ENCODE peak calls at places on chromosomes 2 and 18, in seven cellular contexts. W is transverse colon, R is tibial artery, L is heart left ventricle, C is vagina, O is hepatocyte, G is Panc1. J is an unnamed sample.

GRCh38 chr2:102166189-102166845 is 20.5 kb upstream of the IL1RL2 start:
- DNase-seq in W (peak; percentile 27), R (peak; percentile 65), L (no peak), C (no peak), O (peak; percentile 76), G (no peak), J (peak; percentile 62)

GRCh38 chr2:67600472-67600871 is 203.3 kb downstream of the ETAA1 start:
- DNase-seq in W (no peak), R (no peak), L (no peak), C (no peak), O (no peak), G (no peak), J (peak; percentile 46)

GRCh38 chr18:53018791-53019190 is 678.8 kb downstream of the DCC start:
- DNase-seq in W (no peak), R (no peak), L (no peak), C (no peak), O (peak; percentile 26), G (no peak), J (no peak)

GRCh38 chr18:66749475-66750035 is 145.7 kb upstream of the CDH19 start:
- DNase-seq in W (no peak), R (no peak), L (no peak), C (no peak), O (no peak), G (no peak), J (no peak)

GRCh38 chr2:151766421-151767153 is 32.3 kb upstream of the NEB start:
- DNase-seq in W (no peak), R (no peak), L (peak; percentile 19), C (no peak), O (no peak), G (no peak), J (no peak)

GRCh38 chr2:147636238-147636887 is 208.5 kb upstream of the ACVR2A start:
- DNase-seq in W (no peak), R (no peak), L (peak; percentile 6), C (no peak), O (peak; percentile 26), G (no peak), J (peak; percentile 28)

GRCh38 chr2:240369725-240370585 is 65.5 kb upstream of the GPC1 start:
- DNase-seq in W (peak; percentile 33), R (peak; percentile 91), L (peak; percentile 86), C (no peak), O (peak; percentile 82), G (no peak), J (peak; percentile 90)

GRCh38 chr2:19623488-19623887 is 265.1 kb upstream of the OSR1 start:
- DNase-seq in W (no peak), R (no peak), L (no peak), C (no peak), O (no peak), G (no peak), J (no peak)

GRCh38 chr2:238439093-238439849 is 12.5 kb downstream of the ASB1 start:
- DNase-seq in W (no peak), R (no peak), L (no peak), C (no peak), O (no peak), G (peak; percentile 99), J (peak; percentile 94)

GRCh38 chr2:168543037-168543436 is 87.0 kb downstream of the CERS6 start:
- DNase-seq in W (no peak), R (no peak), L (no peak), C (no peak), O (no peak), G (no peak), J (no peak)

GRCh38 chr18:54392621-54393023 is 34.9 kb downstream of the C18orf54 start:
- DNase-seq in W (no peak), R (no peak), L (no peak), C (no peak), O (peak; percentile 86), G (peak; percentile 36), J (no peak)

GRCh38 chr2:218289639-218290315 is 2.5 kb downstream of the TMBIM1 start:
- DNase-seq in W (no peak), R (peak; percentile 68), L (no peak), C (no peak), O (peak; percentile 78), G (no peak), J (no peak)

GRCh38 chr2:16013571-16013970 is 73.2 kb downstream of the MYCN start:
- DNase-seq in W (no peak), R (no peak), L (no peak), C (no peak), O (no peak), G (no peak), J (no peak)

GRCh38 chr2:152647417-152648010 is 69.7 kb downstream of the PRPF40A start:
- DNase-seq in W (peak; percentile 63), R (no peak), L (peak; percentile 51), C (no peak), O (peak; percentile 30), G (no peak), J (no peak)

GRCh38 chr18:12288406-12288762 is 19.7 kb upstream of the TUBB6 start:
- DNase-seq in W (no peak), R (no peak), L (no peak), C (no peak), O (no peak), G (no peak), J (no peak)

GRCh38 chr2:84865181-84865783 is 15.6 kb downstream of the TRABD2A start:
- DNase-seq in W (no peak), R (no peak), L (no peak), C (no peak), O (no peak), G (no peak), J (peak; percentile 31)

GRCh38 chr18:9025104-9025838 is 77.2 kb upstream of the NDUFV2 start:
- DNase-seq in W (no peak), R (no peak), L (no peak), C (no peak), O (peak; percentile 22), G (no peak), J (no peak)

GRCh38 chr2:201057715-201058248 is 13.7 kb downstream of the HYCC2 start:
- DNase-seq in W (no peak), R (no peak), L (no peak), C (no peak), O (no peak), G (no peak), J (no peak)

GRCh38 chr2:201987426-201987825 is 46.2 kb upstream of the FZD7 start:
- DNase-seq in W (no peak), R (no peak), L (no peak), C (no peak), O (no peak), G (no peak), J (no peak)

GRCh38 chr2:64905338-64906024 is 83.7 kb upstream of the SLC1A4 start:
- DNase-seq in W (peak; percentile 46), R (no peak), L (no peak), C (no peak), O (no peak), G (no peak), J (no peak)

GRCh38 chr2:237904806-237905599 is 45.6 kb downstream of the RAMP1 start:
- DNase-seq in W (peak; percentile 24), R (peak; percentile 93), L (peak; percentile 80), C (peak; percentile 90), O (no peak), G (no peak), J (peak; percentile 97)

GRCh38 chr18:28855524-28855923 is 678.6 kb upstream of the CDH2 start:
- DNase-seq in W (no peak), R (no peak), L (no peak), C (no peak), O (no peak), G (no peak), J (no peak)

GRCh38 chr2:173146590-173146989 is 70.9 kb downstream of the MAP3K20 start:
- DNase-seq in W (no peak), R (no peak), L (no peak), C (no peak), O (no peak), G (no peak), J (no peak)

GRCh38 chr2:173150087-173150486 is 74.4 kb downstream of the MAP3K20 start:
- DNase-seq in W (no peak), R (no peak), L (no peak), C (no peak), O (no peak), G (no peak), J (no peak)

GRCh38 chr2:173149491-173149890 is 73.8 kb downstream of the MAP3K20 start:
- DNase-seq in W (no peak), R (no peak), L (no peak), C (no peak), O (no peak), G (no peak), J (no peak)

GRCh38 chr2:173150963-173151362 is 75.3 kb downstream of the MAP3K20 start:
- DNase-seq in W (no peak), R (no peak), L (no peak), C (no peak), O (no peak), G (no peak), J (no peak)

GRCh38 chr2:173148520-173148919 is 72.9 kb downstream of the MAP3K20 start:
- DNase-seq in W (no peak), R (no peak), L (no peak), C (no peak), O (no peak), G (no peak), J (no peak)
- H3K4me1 ChIP-seq in W (peaks cover 6% of the 10 kb centered on the region), R (peaks cover 52% of the 10 kb centered on the region), L (peaks cover 9% of the 10 kb centered on the region), C (peaks cover 27% of the 10 kb centered on the region), O (no peaks in the 10 kb centered on the region), G (peaks cover 68% of the 10 kb centered on the region), J (peaks cover 54% of the 10 kb centered on the region)

GRCh38 chr18:51778115-51778514 is 561.9 kb upstream of the DCC start:
- DNase-seq in W (no peak), R (no peak), L (no peak), C (no peak), O (no peak), G (no peak), J (no peak)
- H3K4me1 ChIP-seq in W (no peaks in the 10 kb centered on the region), R (no peaks in the 10 kb centered on the region), L (no peaks in the 10 kb centered on the region), C (no peaks in the 10 kb centered on the region), O (no peaks in the 10 kb centered on the region), G (no peaks in the 10 kb centered on the region), J (no peaks in the 10 kb centered on the region)

GRCh38 chr2:61454383-61454782 is 16.5 kb downstream of the USP34 start:
- DNase-seq in W (no peak), R (no peak), L (no peak), C (no peak), O (no peak), G (no peak), J (no peak)
- H3K4me1 ChIP-seq in W (peaks cover 5% of the 10 kb centered on the region), R (peaks cover 34% of the 10 kb centered on the region), L (peaks cover 21% of the 10 kb centered on the region), C (peaks cover 26% of the 10 kb centered on the region), O (peaks cover 7% of the 10 kb centered on the region), G (no peaks in the 10 kb centered on the region), J (no peaks in the 10 kb centered on the region)

GRCh38 chr18:34802938-34803337 is 92.8 kb downstream of the DTNA start:
- DNase-seq in W (no peak), R (no peak), L (no peak), C (no peak), O (no peak), G (no peak), J (no peak)
- H3K4me1 ChIP-seq in W (no peaks in the 10 kb centered on the region), R (peaks cover 28% of the 10 kb centered on the region), L (no peaks in the 10 kb centered on the region), C (no peaks in the 10 kb centered on the region), O (no peaks in the 10 kb centered on the region), G (no peaks in the 10 kb centered on the region), J (no peaks in the 10 kb centered on the region)

GRCh38 chr2:127658641-127659407 is 12.9 kb downstream of the GPR17 start:
- DNase-seq in W (peak; percentile 24), R (peak; percentile 75), L (peak; percentile 43), C (no peak), O (no peak), G (no peak), J (no peak)
- H3K4me1 ChIP-seq in W (peaks cover 47% of the 10 kb centered on the region), R (peaks cover 91% of the 10 kb centered on the region), L (peaks cover 90% of the 10 kb centered on the region), C (peaks cover 57% of the 10 kb centered on the region), O (peaks cover 4% of the 10 kb centered on the region), G (no peaks in the 10 kb centered on the region), J (no peaks in the 10 kb centered on the region)